ENCODE peak calls at places on chromosome 6, in seven cellular contexts. O is psoas muscle; R is ovary; V is CD8-positive, alpha-beta T cell; C is aorta; Z is heart left ventricle; Q is cardiac muscle cell. A is an unnamed sample. For H3K4me1, the result is how much of the 10 kb centered on the place peaks cover.

GRCh38 chr6:38264605-38265004 is 375.1 kb downstream of the BTBD9 start:
- DNase-seq in O (no peak), R (no peak), V (no peak), C (no peak), Z (no peak), Q (peak), A (peak)

GRCh38 chr6:133410628-133411027 is 169.5 kb downstream of the EYA4 start:
- DNase-seq in O (no peak), R (no peak), V (no peak), C (no peak), Z (no peak), Q (no peak), A (peak)

GRCh38 chr6:75947935-75948334 is 124.5 kb downstream of the IMPG1 start:
- DNase-seq in O (no peak), R (no peak), V (no peak), C (no peak), Z (no peak), Q (no peak), A (no peak)

GRCh38 chr6:121510568-121511177 is 75.2 kb downstream of the GJA1 start:
- DNase-seq in O (no peak), R (no peak), V (no peak), C (no peak), Z (no peak), Q (no peak), A (no peak)

GRCh38 chr6:107991061-107991460 is 33.1 kb upstream of the SEC63 start:
- DNase-seq in O (no peak), R (no peak), V (no peak), C (no peak), Z (no peak), Q (no peak), A (no peak)

GRCh38 chr6:87164004-87164403 is 8.6 kb downstream of the ZNF292 start:
- DNase-seq in O (no peak), R (no peak), V (no peak), C (no peak), Z (no peak), Q (no peak), A (no peak)

GRCh38 chr6:43052842-43053544 is 658 bp downstream of the CUL7 start:
- DNase-seq in O (peak), R (peak), V (no peak), C (peak), Z (no peak), Q (peak), A (no peak)

GRCh38 chr6:127192911-127193503 is 73.7 kb upstream of the RNF146 start:
- DNase-seq in O (no peak), R (no peak), V (no peak), C (no peak), Z (no peak), Q (no peak), A (no peak)

GRCh38 chr6:35774116-35774794 is 2.1 kb upstream of the CLPSL2 start:
- DNase-seq in O (no peak), R (no peak), V (no peak), C (no peak), Z (no peak), Q (no peak), A (no peak)

GRCh38 chr6:74731921-74732320 is 473.9 kb downstream of the COL12A1 start:
- DNase-seq in O (no peak), R (no peak), V (no peak), C (no peak), Z (no peak), Q (no peak), A (no peak)

GRCh38 chr6:145241039-145241438 is 494.3 kb downstream of the EPM2A start:
- DNase-seq in O (no peak), R (no peak), V (no peak), C (no peak), Z (no peak), Q (no peak), A (no peak)

GRCh38 chr6:160782228-160782627 is 80.2 kb downstream of the PLG start:
- DNase-seq in O (no peak), R (no peak), V (no peak), C (no peak), Z (no peak), Q (no peak), A (no peak)

GRCh38 chr6:134031696-134032255 is 20.6 kb downstream of the SLC2A12 start:
- DNase-seq in O (no peak), R (no peak), V (no peak), C (no peak), Z (no peak), Q (no peak), A (no peak)

GRCh38 chr6:87944541-87944954 is 103.1 kb upstream of the SPACA1 start:
- DNase-seq in O (peak), R (no peak), V (no peak), C (peak), Z (peak), Q (peak), A (peak)

GRCh38 chr6:17280552-17281090 is 540 bp upstream of the RBM24 start:
- DNase-seq in O (peak), R (peak), V (no peak), C (peak), Z (peak), Q (peak), A (peak)

GRCh38 chr6:167748458-167749379 is 78.0 kb upstream of the AFDN start:
- DNase-seq in O (no peak), R (no peak), V (no peak), C (no peak), Z (no peak), Q (no peak), A (no peak)

GRCh38 chr6:82506526-82506925 is 142.9 kb downstream of the TPBG start:
- DNase-seq in O (no peak), R (no peak), V (no peak), C (no peak), Z (no peak), Q (no peak), A (no peak)

GRCh38 chr6:36908758-36909157 is 23.0 kb downstream of the C6orf89 start:
- DNase-seq in O (no peak), R (no peak), V (no peak), C (no peak), Z (no peak), Q (no peak), A (no peak)

GRCh38 chr6:38215225-38215624 is 395.7 kb downstream of the ZFAND3 start:
- DNase-seq in O (no peak), R (no peak), V (no peak), C (no peak), Z (no peak), Q (no peak), A (no peak)

GRCh38 chr6:130681028-130681427 is 146.2 kb upstream of the SMLR1 start:
- DNase-seq in O (no peak), R (no peak), V (no peak), C (no peak), Z (no peak), Q (no peak), A (no peak)

GRCh38 chr6:235763-236360 is 56.4 kb upstream of the DUSP22 start:
- DNase-seq in O (no peak), R (no peak), V (no peak), C (no peak), Z (no peak), Q (no peak), A (peak)

DNA sequence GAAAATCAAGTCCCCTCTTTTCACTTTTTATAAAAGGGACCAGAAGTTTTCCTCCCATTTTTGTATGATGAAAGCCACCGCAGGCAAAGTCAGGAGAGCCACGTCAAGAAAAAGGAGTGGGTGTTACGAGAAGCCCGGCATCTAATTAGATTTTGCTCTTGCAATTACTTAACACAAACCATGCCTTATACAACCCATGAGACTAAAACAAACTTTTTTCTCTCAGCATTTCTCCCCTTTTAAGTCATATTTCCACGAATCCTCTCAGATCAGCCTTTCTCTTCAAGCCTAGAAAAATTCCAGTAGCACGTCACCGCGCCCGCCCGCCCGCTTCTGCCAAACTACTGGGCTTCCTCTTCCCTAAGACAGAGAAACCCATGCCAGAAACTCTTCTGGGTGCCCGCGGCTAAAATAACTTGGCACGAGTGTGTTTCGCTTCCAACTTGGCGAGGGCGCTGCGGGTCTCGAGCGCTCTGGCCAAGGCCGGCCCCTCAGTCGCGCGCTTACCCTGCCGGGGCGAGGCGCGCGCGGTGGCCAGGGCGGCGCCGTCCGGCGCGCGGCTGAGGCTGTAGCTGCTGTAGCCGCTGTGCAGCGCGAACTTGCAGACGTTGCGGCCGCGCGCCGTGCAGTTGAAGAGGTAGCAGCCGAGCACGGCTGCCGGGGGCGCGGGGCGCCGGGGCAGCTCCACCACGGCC is 1.1 kb downstream of the LRP11 start:
- DNase-seq in O (peak), R (peak), V (peak), C (peak), Z (peak), Q (peak), A (peak)
- H3K4me1 ChIP-seq in O (under half), R (under half), V (under half), C (under half), Z (under half), Q (under half), A (under half)

DNA sequence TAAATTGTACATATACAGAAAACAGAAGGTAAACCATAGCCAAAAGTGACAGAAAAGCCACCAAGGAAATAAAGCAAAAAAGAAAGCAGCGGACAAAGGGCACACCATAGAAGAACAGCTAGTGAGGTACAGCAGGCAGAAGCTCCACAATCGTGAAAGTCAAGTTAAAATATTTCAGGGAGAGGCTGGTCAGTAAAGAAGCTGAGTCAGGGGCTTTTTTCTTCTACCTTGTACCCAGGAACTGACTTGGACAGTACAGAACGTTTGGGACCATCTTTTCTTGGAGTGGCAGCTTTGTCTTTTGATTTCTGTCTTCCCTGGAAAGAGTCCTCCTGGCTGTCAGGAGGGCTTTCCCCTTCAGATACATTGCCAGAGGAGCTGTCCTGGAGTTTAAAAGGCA is 8.1 kb downstream of the C6orf120 start:
- DNase-seq in O (no peak), R (no peak), V (no peak), C (no peak), Z (no peak), Q (no peak), A (no peak)
- H3K4me1 ChIP-seq in O (under half), R (under half), V (under half), C (under half), Z (under half), Q (under half), A (under half)

GRCh38 chr6:19805146-19805515 is 32.0 kb upstream of the ID4 start:
- DNase-seq in O (no peak), R (no peak), V (no peak), C (no peak), Z (no peak), Q (no peak), A (peak)

GRCh38 chr6:19802656-19803055 is 34.5 kb upstream of the ID4 start:
- DNase-seq in O (no peak), R (no peak), V (no peak), C (no peak), Z (no peak), Q (no peak), A (no peak)

GRCh38 chr6:19806971-19807396 is 30.2 kb upstream of the ID4 start:
- DNase-seq in O (no peak), R (no peak), V (no peak), C (no peak), Z (no peak), Q (no peak), A (no peak)

GRCh38 chr6:19804362-19805145 is 32.6 kb upstream of the ID4 start:
- DNase-seq in O (peak), R (peak), V (no peak), C (peak), Z (peak), Q (peak), A (peak)

DNA sequence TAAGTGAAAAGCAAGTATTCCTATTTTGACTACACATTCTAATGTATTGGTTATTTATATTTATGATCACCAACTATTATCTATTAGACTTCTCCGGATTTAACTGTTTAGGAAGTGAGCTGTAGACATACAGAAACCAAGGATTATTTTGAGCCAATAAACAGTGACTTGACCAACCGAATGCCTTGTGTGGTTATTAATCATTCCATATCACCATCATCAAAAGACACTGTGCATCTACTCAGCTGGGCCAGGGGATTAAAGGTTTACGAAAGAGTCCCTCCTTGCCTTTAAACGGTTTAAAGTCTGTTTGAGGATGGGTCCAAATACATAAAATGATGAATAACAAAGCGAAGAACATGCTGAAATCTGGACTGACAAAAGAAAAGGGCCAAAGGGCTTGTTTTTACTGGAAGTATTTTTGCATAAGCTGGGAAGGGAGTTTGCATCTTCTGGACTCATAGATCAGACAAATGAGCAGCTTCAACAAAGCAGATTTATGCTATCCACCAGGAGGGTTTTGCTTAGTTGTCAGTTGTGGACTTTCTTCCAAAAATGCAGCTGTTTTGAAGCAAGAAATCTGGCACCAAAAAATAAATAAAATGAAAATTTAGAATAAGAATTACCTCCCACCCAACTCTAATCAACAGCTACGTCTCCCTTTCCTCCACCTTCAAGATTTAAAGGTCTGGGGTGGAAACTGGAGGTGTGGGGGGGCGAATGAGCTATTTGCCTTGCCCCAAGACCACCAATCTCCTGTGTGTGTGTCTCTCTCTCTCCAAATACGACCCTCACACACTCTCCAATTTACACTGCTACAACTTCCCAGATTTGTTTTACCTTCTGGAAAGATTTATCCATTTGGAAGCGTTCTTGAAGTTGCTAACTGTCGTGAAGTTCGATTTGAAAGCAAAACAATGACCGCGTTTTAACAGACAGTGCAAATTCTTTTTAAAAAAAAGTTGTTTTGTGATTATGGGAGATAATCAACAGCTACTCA is 33.5 kb upstream of the ID4 start:
- DNase-seq in O (no peak), R (no peak), V (no peak), C (no peak), Z (no peak), Q (no peak), A (peak)
- H3K4me1 ChIP-seq in O (under half), R (under half), V (under half), C (under half), Z (under half), Q (under half), A (under half)

DNA sequence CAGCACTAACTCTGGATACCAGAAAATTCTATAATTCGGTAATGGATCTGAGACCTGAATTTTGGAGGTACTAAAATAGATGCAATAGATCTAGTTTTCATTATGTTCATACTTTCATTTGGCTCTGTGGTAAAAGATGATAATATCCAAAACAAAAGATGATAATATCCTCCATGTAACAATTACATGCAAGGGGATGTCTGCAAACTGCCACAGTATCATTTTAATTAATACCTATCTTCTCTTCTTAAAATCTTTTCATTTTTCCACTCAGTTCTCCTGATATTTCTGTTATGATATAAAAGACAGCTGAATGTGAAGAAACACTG is 15.6 kb downstream of the BTN2A1 start:
- DNase-seq in O (no peak), R (no peak), V (no peak), C (no peak), Z (no peak), Q (no peak), A (no peak)
- H3K4me1 ChIP-seq in O (under half), R (under half), V (under half), C (under half), Z (under half), Q (under half), A (under half)

GRCh38 chr6:94045473-94045872 is 626.1 kb upstream of the EPHA7 start:
- DNase-seq in O (no peak), R (no peak), V (no peak), C (no peak), Z (no peak), Q (no peak), A (peak)
- H3K4me1 ChIP-seq in O (under half), R (under half), V (under half), C (under half), Z (under half), Q (under half), A (half or more)

GRCh38 chr6:144156334-144156733 is 6.0 kb downstream of the STX11 start:
- DNase-seq in O (no peak), R (no peak), V (no peak), C (no peak), Z (no peak), Q (no peak), A (no peak)
- H3K4me1 ChIP-seq in O (under half), R (under half), V (under half), C (under half), Z (under half), Q (under half), A (under half)

A was measured in neural progenitor cell.